ENCODE peak calls at places on chromosomes 3 and 15, in four cellular contexts. G is neural progenitor cell, U is lower lobe of right lung, P is DND-41. Y is an unnamed sample.

GRCh38 chr3:151224268-151224909 is 21.4 kb upstream of the GPR171 start:
- DNase-seq in G (no peak), U (no peak), P (no peak), Y (no peak)

GRCh38 chr3:143601738-143602480 is 246.4 kb downstream of the SLC9A9 start:
- DNase-seq in G (no peak), U (no peak), P (no peak), Y (peak; percentile 80)

GRCh38 chr3:111237906-111238305 is 166.3 kb downstream of the NECTIN3 start:
- DNase-seq in G (no peak), U (no peak), P (no peak), Y (no peak)

GRCh38 chr15:31977812-31978662 is 52.3 kb upstream of the CHRNA7 start:
- DNase-seq in G (peak; percentile 88), U (no peak), P (peak; percentile 40), Y (no peak)

GRCh38 chr3:173644086-173645082 is 246.8 kb downstream of the NLGN1 start:
- DNase-seq in G (no peak), U (no peak), P (no peak), Y (no peak)

GRCh38 chr3:171980578-171981270 is 58.7 kb upstream of the FNDC3B start:
- DNase-seq in G (no peak), U (no peak), P (no peak), Y (no peak)

GRCh38 chr3:16338999-16339398 is 74.0 kb downstream of the OXNAD1 start:
- DNase-seq in G (no peak), U (no peak), P (peak; percentile 59), Y (no peak)

GRCh38 chr15:39110336-39110735 is 470.5 kb upstream of the THBS1 start:
- DNase-seq in G (no peak), U (no peak), P (no peak), Y (no peak)

GRCh38 chr3:170697131-170697530 is 111.3 kb upstream of the SLC7A14 start:
- DNase-seq in G (no peak), U (no peak), P (no peak), Y (no peak)

DNA sequence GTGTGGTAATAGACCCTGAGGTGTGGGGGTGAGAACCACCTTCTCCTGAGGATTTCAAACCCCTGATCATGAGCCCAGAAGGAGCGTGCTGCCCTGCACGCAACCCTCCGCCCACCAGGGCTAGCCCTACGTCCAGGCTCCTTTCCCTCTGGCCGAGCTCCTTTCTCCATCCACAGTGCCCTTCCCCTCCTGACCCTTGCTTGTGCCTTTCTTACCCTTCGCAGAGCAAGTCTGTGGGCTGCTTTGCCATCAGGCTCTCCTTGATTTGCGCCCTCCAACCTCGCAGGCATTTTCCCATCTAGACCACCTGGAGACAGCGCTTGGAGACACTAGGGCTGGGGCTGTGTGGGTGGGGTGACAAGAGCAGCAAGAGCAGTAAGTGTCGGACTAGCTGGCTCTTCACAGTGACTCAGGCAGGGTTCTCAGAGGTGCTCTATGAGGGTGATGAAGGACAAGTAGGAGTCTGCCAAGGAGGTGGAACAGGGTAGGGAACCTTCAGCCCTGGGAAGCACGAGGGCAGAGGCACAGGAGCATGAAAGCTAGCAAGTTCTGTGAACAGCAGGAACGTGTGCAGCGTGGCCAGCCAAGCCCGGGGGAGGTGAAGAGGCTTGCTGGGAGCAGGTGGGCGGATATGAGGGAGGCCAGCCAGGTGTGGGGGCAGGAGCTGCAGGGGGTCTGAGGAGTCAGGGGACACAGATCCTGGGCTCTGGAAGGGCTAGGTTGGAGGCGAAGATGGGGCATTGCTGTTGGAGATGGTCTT is 2.5 kb upstream of the SLC38A3 start:
- DNase-seq in G (no peak), U (no peak), P (no peak), Y (peak; percentile 58)
- H3K27me3 ChIP-seq in G (peaks cover 40% of the 10 kb centered on the region), U (peaks cover 62% of the 10 kb centered on the region), P (peaks cover 40% of the 10 kb centered on the region), Y (peaks cover 27% of the 10 kb centered on the region)

GRCh38 chr15:89349212-89349558 is 14.6 kb upstream of the POLG start:
- DNase-seq in G (no peak), U (no peak), P (no peak), Y (no peak)
- H3K27me3 ChIP-seq in G (peaks cover 35% of the 10 kb centered on the region), U (peaks cover 36% of the 10 kb centered on the region), P (no peaks in the 10 kb centered on the region), Y (no peaks in the 10 kb centered on the region)

GRCh38 chr3:13077431-13078157 is 4.4 kb upstream of the IQSEC1 start:
- DNase-seq in G (no peak), U (no peak), P (peak; percentile 81), Y (no peak)

GRCh38 chr3:13079510-13079909 is 6.3 kb upstream of the IQSEC1 start:
- DNase-seq in G (no peak), U (no peak), P (no peak), Y (no peak)

GRCh38 chr3:13080026-13080425 is 6.8 kb upstream of the IQSEC1 start:
- DNase-seq in G (peak; percentile 45), U (no peak), P (no peak), Y (no peak)

GRCh38 chr3:13079051-13079450 is 5.8 kb upstream of the IQSEC1 start:
- DNase-seq in G (no peak), U (no peak), P (peak; percentile 57), Y (no peak)

GRCh38 chr3:13078158-13078905 is 5.1 kb upstream of the IQSEC1 start:
- DNase-seq in G (no peak), U (no peak), P (peak; percentile 89), Y (no peak)
- H3K27me3 ChIP-seq in G (peaks cover 44% of the 10 kb centered on the region), U (peaks cover 39% of the 10 kb centered on the region), P (no peaks in the 10 kb centered on the region), Y (peaks cover 39% of the 10 kb centered on the region)

GRCh38 chr15:93223803-93224202 is 134.8 kb upstream of the RGMA start:
- DNase-seq in G (no peak), U (no peak), P (no peak), Y (no peak)
- H3K27me3 ChIP-seq in G (no peaks in the 10 kb centered on the region), U (no peaks in the 10 kb centered on the region), P (no peaks in the 10 kb centered on the region), Y (peaks cover 19% of the 10 kb centered on the region)

GRCh38 chr15:96327155-96327741 is 3.3 kb upstream of the NR2F2 start:
- DNase-seq in G (peak; percentile 75), U (no peak), P (no peak), Y (no peak)

GRCh38 chr15:96324192-96324895 is 6.2 kb upstream of the NR2F2 start:
- DNase-seq in G (peak; percentile 61), U (no peak), P (no peak), Y (no peak)

GRCh38 chr15:96324900-96325299 is 5.6 kb upstream of the NR2F2 start:
- DNase-seq in G (no peak), U (no peak), P (no peak), Y (no peak)

GRCh38 chr15:96326551-96327154 is 3.8 kb upstream of the NR2F2 start:
- DNase-seq in G (peak; percentile 78), U (peak; percentile 54), P (no peak), Y (no peak)

GRCh38 chr15:96325579-96326331 is 4.7 kb upstream of the NR2F2 start:
- DNase-seq in G (peak; percentile 60), U (no peak), P (no peak), Y (no peak)
- H3K27me3 ChIP-seq in G (peaks cover 36% of the 10 kb centered on the region), U (peaks cover 43% of the 10 kb centered on the region), P (peaks cover 5% of the 10 kb centered on the region), Y (no peaks in the 10 kb centered on the region)

DNA sequence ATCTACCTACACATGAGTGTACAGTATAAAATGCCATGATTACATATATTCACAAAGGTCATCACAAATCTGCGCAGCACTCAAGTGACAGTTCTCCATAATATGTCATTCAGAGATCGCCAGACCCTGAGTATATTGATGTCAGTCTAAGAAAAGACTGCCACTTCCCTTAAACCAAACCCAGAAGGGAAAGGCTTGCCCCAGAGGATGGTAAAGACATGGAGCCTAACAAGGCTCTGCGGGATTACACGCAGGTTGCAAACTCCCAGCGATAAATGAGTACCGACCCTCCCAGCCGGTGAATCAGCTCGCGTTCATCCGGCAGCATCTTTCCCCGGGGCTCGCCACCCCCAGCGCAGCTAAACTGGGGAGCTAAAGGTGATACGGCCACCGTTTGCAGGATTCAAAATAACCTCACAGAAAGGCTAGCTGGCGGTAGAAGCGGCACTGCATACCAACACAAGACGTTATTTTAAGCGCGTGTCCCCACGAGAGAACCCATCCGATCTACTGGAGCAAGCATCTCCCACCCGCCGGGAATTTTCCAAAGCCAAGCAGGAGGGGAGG is 699 bp downstream of the MYO5A start:
- DNase-seq in G (peak; percentile 54), U (no peak), P (peak; percentile 48), Y (no peak)
- H3K27me3 ChIP-seq in G (peaks cover 52% of the 10 kb centered on the region), U (peaks cover 8% of the 10 kb centered on the region), P (no peaks in the 10 kb centered on the region), Y (no peaks in the 10 kb centered on the region)

Y was measured in RWPE2.